ENCODE peak calls at places on chromosomes 7 and 10, in nine cellular contexts. U, J, S, Q, V, Z, I, T and K are unnamed samples.

GRCh38 chr10:14086596-14086995 is 244.1 kb downstream of the FRMD4A start:
- DNase-seq in U (no peak), J (no peak), S (no peak), Q (no peak), V (no peak), Z (no peak), I (no peak), T (no peak), K (no peak)

GRCh38 chr7:100965723-100966541 is 3.4 kb upstream of the MUC12 start:
- DNase-seq in U (peak; percentile 96), J (peak; percentile 85), S (no peak), Q (peak; percentile 49), V (peak; percentile 80), Z (peak; percentile 91), I (no peak), T (peak; percentile 85), K (no peak)

GRCh38 chr10:72462261-72462660 is 107.5 kb upstream of the DNAJB12 start:
- DNase-seq in U (no peak), J (no peak), S (no peak), Q (no peak), V (no peak), Z (no peak), I (no peak), T (no peak), K (no peak)

GRCh38 chr10:19620867-19621266 is 195.4 kb upstream of the PLXDC2 start:
- DNase-seq in U (no peak), J (no peak), S (no peak), Q (no peak), V (no peak), Z (no peak), I (no peak), T (no peak), K (no peak)

GRCh38 chr7:42685911-42686310 is 226.0 kb downstream of the C7orf25 start:
- DNase-seq in U (no peak), J (no peak), S (no peak), Q (no peak), V (no peak), Z (no peak), I (no peak), T (no peak), K (no peak)

GRCh38 chr7:128189231-128189930 is 51.7 kb upstream of the LEP start:
- DNase-seq in U (no peak), J (no peak), S (peak; percentile 30), Q (no peak), V (peak; percentile 27), Z (no peak), I (no peak), T (peak; percentile 63), K (no peak)

GRCh38 chr10:7322623-7323022 is 88.2 kb downstream of the SFMBT2 start:
- DNase-seq in U (no peak), J (no peak), S (no peak), Q (no peak), V (no peak), Z (no peak), I (no peak), T (no peak), K (no peak)

GRCh38 chr10:133378251-133379096 is 588 bp upstream of the PAOX start:
- DNase-seq in U (peak; percentile 95), J (peak; percentile 44), S (peak; percentile 81), Q (peak; percentile 54), V (no peak), Z (no peak), I (no peak), T (no peak), K (no peak)

GRCh38 chr10:77390481-77390891 is 247.1 kb downstream of the KCNMA1 start:
- DNase-seq in U (no peak), J (no peak), S (no peak), Q (no peak), V (no peak), Z (no peak), I (no peak), T (peak; percentile 28), K (no peak)

GRCh38 chr7:158443014-158443687 is 144.5 kb downstream of the PTPRN2 start:
- DNase-seq in U (peak; percentile 49), J (no peak), S (no peak), Q (no peak), V (no peak), Z (no peak), I (no peak), T (no peak), K (no peak)

GRCh38 chr10:133264455-133264854 is 12.2 kb downstream of the ADAM8 start:
- DNase-seq in U (no peak), J (no peak), S (no peak), Q (no peak), V (no peak), Z (no peak), I (no peak), T (no peak), K (no peak)

GRCh38 chr7:85483205-85483604 is 296.3 kb upstream of the SEMA3D start:
- DNase-seq in U (no peak), J (no peak), S (no peak), Q (no peak), V (no peak), Z (no peak), I (no peak), T (no peak), K (no peak)

GRCh38 chr10:71873582-71874182 is 22.6 kb upstream of the PSAP start:
- DNase-seq in U (no peak), J (no peak), S (no peak), Q (no peak), V (no peak), Z (no peak), I (peak; percentile 89), T (no peak), K (no peak)

GRCh38 chr7:95213809-95214492 is 110.4 kb downstream of the PON1 start:
- DNase-seq in U (no peak), J (no peak), S (peak; percentile 75), Q (no peak), V (no peak), Z (no peak), I (no peak), T (no peak), K (no peak)

GRCh38 chr7:20276705-20277472 is 53.8 kb upstream of the ITGB8 start:
- DNase-seq in U (no peak), J (no peak), S (no peak), Q (no peak), V (no peak), Z (no peak), I (no peak), T (no peak), K (no peak)

GRCh38 chr10:125137601-125138438 is 22.5 kb downstream of the CTBP2 start:
- DNase-seq in U (no peak), J (no peak), S (no peak), Q (peak; percentile 87), V (no peak), Z (no peak), I (no peak), T (no peak), K (no peak)

GRCh38 chr10:86556933-86557649 is 35.5 kb upstream of the WAPL start:
- DNase-seq in U (no peak), J (no peak), S (no peak), Q (no peak), V (peak; percentile 58), Z (no peak), I (no peak), T (no peak), K (no peak)

GRCh38 chr10:118214751-118215150 is 127.4 kb downstream of the FAM204A start:
- DNase-seq in U (no peak), J (no peak), S (no peak), Q (no peak), V (no peak), Z (no peak), I (no peak), T (no peak), K (peak; percentile 24)

GRCh38 chr7:114388021-114388420 is 26.6 kb upstream of the FOXP2 start:
- DNase-seq in U (no peak), J (no peak), S (no peak), Q (no peak), V (no peak), Z (no peak), I (no peak), T (no peak), K (no peak)

GRCh38 chr10:133460208-133460769 is 6.5 kb downstream of the SCART1 start:
- DNase-seq in U (no peak), J (no peak), S (no peak), Q (no peak), V (no peak), Z (no peak), I (no peak), T (no peak), K (peak; percentile 86)

GRCh38 chr10:23370106-23370505 is 25.5 kb upstream of the C10orf67 start:
- DNase-seq in U (no peak), J (no peak), S (no peak), Q (no peak), V (no peak), Z (no peak), I (no peak), T (no peak), K (no peak)

GRCh38 chr7:155701972-155702544 is 57.6 kb downstream of the RBM33 start:
- DNase-seq in U (no peak), J (no peak), S (no peak), Q (no peak), V (no peak), Z (no peak), I (no peak), T (no peak), K (no peak)

DNA sequence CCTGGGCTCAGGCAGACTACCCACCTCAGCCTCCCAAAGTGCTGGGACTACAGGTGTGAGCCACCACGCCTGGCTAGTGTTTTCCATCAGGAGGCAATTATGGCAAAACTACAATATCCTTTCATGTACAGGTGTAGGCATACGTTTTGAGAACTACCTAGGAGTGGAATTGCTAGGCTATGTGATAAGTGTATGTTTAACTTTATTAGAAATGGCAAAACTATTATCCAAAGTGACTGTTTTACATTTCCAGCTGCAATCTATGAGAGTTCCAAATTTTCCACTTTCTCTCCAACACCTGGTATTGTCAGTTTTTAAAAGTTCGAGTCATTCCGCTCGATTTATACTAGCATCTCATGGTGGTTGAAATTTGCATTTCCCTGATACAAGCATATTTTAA is 59.0 kb downstream of the ZMYND11 start:
- DNase-seq in U (no peak), J (no peak), S (no peak), Q (no peak), V (no peak), Z (no peak), I (no peak), T (no peak), K (no peak)
- TF ChIP-seq POLR2AphosphoS5 in U (no peak), J (no peak), S (no peak), Q (no peak), V (no peak), Z (no peak), I (no peak), T (no peak), K (no peak)

GRCh38 chr10:73625884-73626753 is 15.2 kb downstream of the MYOZ1 start:
- DNase-seq in U (no peak), J (peak; percentile 96), S (peak; percentile 98), Q (peak; percentile 99), V (peak; percentile 91), Z (peak; percentile 95), I (peak; percentile 98), T (peak; percentile 95), K (peak; percentile 95)
- TF ChIP-seq POLR2A in U (peak; percentile 72), J (peak; percentile 75), S (no peak), Q (peak; percentile 92), V (peak; percentile 31), Z (peak; percentile 88), I (peak; percentile 95), T (peak; percentile 58), K (no peak)

GRCh38 chr7:105268511-105269392 is 120.0 kb downstream of the SRPK2 start:
- DNase-seq in U (no peak), J (peak; percentile 30), S (no peak), Q (peak; percentile 74), V (no peak), Z (no peak), I (no peak), T (no peak), K (no peak)
- TF ChIP-seq POLR2AphosphoS5 in U (no peak), J (peak; percentile 87), S (peak; percentile 45), Q (no peak), V (no peak), Z (no peak), I (peak; percentile 44), T (no peak), K (peak; percentile 35)

GRCh38 chr7:150784120-150784736 is 15.9 kb downstream of the TMEM176B start:
- DNase-seq in U (no peak), J (no peak), S (no peak), Q (no peak), V (no peak), Z (no peak), I (peak; percentile 20), T (no peak), K (no peak)
- TF ChIP-seq POLR2A in U (no peak), J (no peak), S (no peak), Q (no peak), V (no peak), Z (no peak), I (no peak), T (no peak), K (no peak)